ENCODE peak calls at places on chromosomes 1 and 21, in six cellular contexts. O is GM19239; H is stimulated activated naive CD8-positive, alpha-beta T cell treated with anti-CD3 and anti-CD28 coated beads, Interleukin-15, Interleukin-2, amounts not matched to agents 100 U/mL and 50 U/mL, for 24 hours; A is tibial artery; T is M059J; W is activated T-cell treated with anti-CD3 and anti-CD28 coated beads, Interleukin-2, amount 50 U/mL, for 72 hours. F is an unnamed sample.

GRCh38 chr1:236844499-236845271 is 49.6 kb downstream of the MTR start:
- DNase-seq in O (no peak), H (no peak), A (no peak), T (peak; percentile 72), W (no peak), F (no peak)

GRCh38 chr21:45103966-45104520 is 29.7 kb downstream of the ADARB1 start:
- DNase-seq in O (no peak), H (no peak), A (no peak), T (no peak), W (no peak), F (no peak)

GRCh38 chr1:18575620-18576019 is 55.0 kb upstream of the PAX7 start:
- DNase-seq in O (no peak), H (no peak), A (no peak), T (peak; percentile 41), W (peak; percentile 54), F (no peak)

GRCh38 chr21:43727571-43728466 is 8.9 kb downstream of the PDXK start:
- DNase-seq in O (no peak), H (no peak), A (peak; percentile 88), T (peak; percentile 52), W (no peak), F (no peak)

GRCh38 chr1:64962447-64962846 is 3.9 kb downstream of the JAK1 start:
- DNase-seq in O (peak; percentile 21), H (peak; percentile 32), A (no peak), T (no peak), W (peak; percentile 38), F (no peak)

GRCh38 chr1:17550684-17551584 is 11.4 kb downstream of the ARHGEF10L start:
- DNase-seq in O (no peak), H (no peak), A (peak; percentile 77), T (peak; percentile 55), W (no peak), F (no peak)

GRCh38 chr1:8201331-8201861 is 116.5 kb upstream of the SLC45A1 start:
- DNase-seq in O (no peak), H (no peak), A (no peak), T (peak; percentile 33), W (no peak), F (no peak)

GRCh38 chr1:232591344-232591743 is 38.6 kb downstream of the SIPA1L2 start:
- DNase-seq in O (no peak), H (no peak), A (no peak), T (peak; percentile 27), W (no peak), F (no peak)

GRCh38 chr1:155978325-155978972 is at the start of gene ARHGEF2:
- DNase-seq in O (peak; percentile 79), H (peak; percentile 91), A (peak; percentile 93), T (peak; percentile 78), W (peak; percentile 89), F (peak; percentile 93)

F was measured in CD14-positive monocyte.